ENCODE peak calls at places on chromosomes 12 and 14, in seven cellular contexts. F, K, T, A, S, P and I are unnamed samples. For H3K4me1, the result is how much of the 10 kb centered on the place peaks cover.

GRCh38 chr14:24784981-24785380 is 151.0 kb upstream of the GZMB start:
- DNase-seq in P (no peak), F (no peak), T (no peak), S (no peak), K (no peak), A (no peak), I (no peak)

GRCh38 chr12:117911347-117911746 is 57.4 kb downstream of the KSR2 start:
- DNase-seq in P (no peak), A (no peak), K (no peak), S (no peak), T (no peak), F (no peak), I (no peak)

GRCh38 chr14:31887929-31888580 is 189.0 kb upstream of the ARHGAP5 start:
- DNase-seq in A (no peak), T (no peak), F (no peak), K (no peak), S (no peak), P (no peak), I (no peak)

GRCh38 chr12:84585996-84586395 is 326.6 kb downstream of the SLC6A15 start:
- DNase-seq in T (no peak), F (no peak), S (no peak), P (no peak), A (no peak), K (peak), I (no peak)

GRCh38 chr12:78229491-78230209 is 399.0 kb downstream of the NAV3 start:
- DNase-seq in T (peak), K (peak), A (peak), S (peak), P (peak), F (peak), I (peak)

GRCh38 chr12:95415451-95415850 is 58.5 kb upstream of the METAP2 start:
- DNase-seq in A (no peak), S (no peak), T (no peak), K (no peak), P (no peak), F (no peak), I (no peak)

GRCh38 chr14:92759300-92759678 is 10.9 kb upstream of the LGMN start:
- DNase-seq in S (peak), F (peak), K (peak), A (no peak), P (no peak), T (no peak), I (peak)

GRCh38 chr12:64701283-64701682 is 57.9 kb downstream of the GNS start:
- DNase-seq in K (no peak), S (no peak), T (no peak), P (no peak), F (no peak), A (no peak), I (no peak)

GRCh38 chr14:56304456-56304855 is 186.2 kb downstream of the PELI2 start:
- DNase-seq in P (no peak), F (no peak), T (no peak), K (no peak), A (no peak), S (no peak), I (no peak)

GRCh38 chr12:127383281-127383680 is 883.7 kb upstream of the TMEM132C start:
- DNase-seq in P (no peak), T (no peak), K (no peak), F (no peak), A (no peak), S (peak), I (no peak)

GRCh38 chr12:105723066-105723465 is 392.6 kb downstream of the C12orf75 start:
- DNase-seq in K (no peak), P (no peak), S (no peak), F (no peak), A (no peak), T (no peak), I (no peak)

GRCh38 chr12:10557766-10558165 is 52.1 kb downstream of the EIF2S3B start:
- DNase-seq in T (no peak), F (no peak), P (no peak), S (no peak), K (no peak), A (peak), I (peak)

GRCh38 chr12:48618541-48618940 is 48.7 kb upstream of the LALBA start:
- DNase-seq in A (peak), T (peak), K (peak), P (peak), S (peak), F (peak), I (peak)

GRCh38 chr14:54493293-54493692 is 4.5 kb upstream of the GMFB start:
- DNase-seq in T (no peak), F (peak), A (peak), K (no peak), P (no peak), S (no peak), I (peak)

GRCh38 chr12:124970647-124971402 is 18.1 kb downstream of the DHX37 start:
- DNase-seq in S (no peak), F (no peak), K (no peak), T (no peak), A (no peak), P (no peak), I (no peak)

GRCh38 chr12:128613821-128614220 is 209.9 kb downstream of the SLC15A4 start:
- DNase-seq in P (no peak), A (no peak), T (no peak), S (no peak), K (no peak), F (peak), I (peak)

GRCh38 chr12:29428630-29429029 is 47.7 kb upstream of the ERGIC2 start:
- DNase-seq in A (no peak), S (peak), P (no peak), K (peak), F (no peak), T (no peak), I (no peak)

GRCh38 chr14:101713641-101714349 is 47.7 kb upstream of the PPP2R5C start:
- DNase-seq in F (no peak), S (no peak), A (no peak), K (no peak), T (no peak), P (no peak), I (no peak)

GRCh38 chr14:101709962-101710891 is 51.3 kb upstream of the PPP2R5C start:
- DNase-seq in K (no peak), P (no peak), A (no peak), T (no peak), S (no peak), F (peak), I (peak)

GRCh38 chr14:101708853-101709532 is 52.5 kb upstream of the PPP2R5C start:
- DNase-seq in T (no peak), A (no peak), F (no peak), S (no peak), P (no peak), K (no peak), I (no peak)

GRCh38 chr14:101709533-101709881 is 52.0 kb upstream of the PPP2R5C start:
- DNase-seq in F (no peak), S (no peak), K (no peak), A (no peak), T (no peak), P (no peak), I (no peak)

GRCh38 chr14:101711041-101711861 is 50.3 kb upstream of the PPP2R5C start:
- DNase-seq in P (no peak), T (no peak), S (no peak), K (no peak), A (no peak), F (no peak), I (peak)
- H3K4me1 ChIP-seq in P (under half), T (under half), S (under half), K (under half), A (under half), F (under half), I (under half)

GRCh38 chr12:19301688-19302640 is 137.3 kb upstream of the AEBP2 start:
- DNase-seq in S (no peak), F (no peak), P (no peak), K (no peak), A (no peak), T (no peak), I (no peak)
- H3K18ac ChIP-seq in S (no peak), F (no peak), P (no peak), K (no peak), A (no peak), T (no peak), I (no peak)

GRCh38 chr14:69684461-69685183 is 73.2 kb downstream of the SUSD6 start:
- DNase-seq in K (no peak), T (no peak), F (no peak), P (no peak), S (no peak), A (no peak), I (no peak)

GRCh38 chr14:69682607-69683263 is 71.3 kb downstream of the SUSD6 start:
- DNase-seq in P (no peak), K (no peak), A (no peak), F (no peak), T (no peak), S (no peak), I (no peak)

GRCh38 chr14:69685217-69685616 is 73.8 kb downstream of the SUSD6 start:
- DNase-seq in A (no peak), S (peak), T (no peak), K (peak), P (peak), F (no peak), I (no peak)

GRCh38 chr14:69685716-69686115 is 74.3 kb downstream of the SUSD6 start:
- DNase-seq in F (no peak), P (no peak), K (peak), A (no peak), T (no peak), S (no peak), I (no peak)

GRCh38 chr14:69683971-69684370 is 72.6 kb downstream of the SUSD6 start:
- DNase-seq in K (no peak), P (no peak), F (no peak), A (no peak), T (no peak), S (no peak), I (no peak)
- H3K4me1 ChIP-seq in K (under half), P (under half), F (under half), A (under half), T (under half), S (under half), I (under half)

DNA sequence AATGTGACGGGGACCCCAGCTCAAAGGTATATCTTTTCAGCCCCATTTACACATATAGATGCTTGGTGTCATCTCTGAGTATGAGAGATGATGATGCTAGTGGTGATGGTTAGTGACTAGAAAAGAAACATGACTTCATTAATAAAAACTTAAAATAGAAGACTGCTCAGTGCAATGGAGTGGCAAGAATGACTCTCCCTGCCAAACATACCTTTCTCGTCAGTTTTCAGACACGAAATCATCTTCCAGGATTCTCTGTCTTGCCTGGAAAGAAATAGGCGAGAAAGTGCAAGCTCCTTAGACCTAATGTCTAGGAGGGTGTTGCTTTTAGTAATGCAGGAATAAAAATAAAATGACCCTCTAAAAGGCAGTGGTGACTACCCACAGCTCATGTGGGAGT is 71.7 kb downstream of the TPH2 start:
- DNase-seq in S (no peak), P (peak), T (no peak), A (no peak), F (no peak), K (peak), I (no peak)
- H3K18ac ChIP-seq in S (no peak), P (no peak), T (no peak), A (no peak), F (no peak), K (no peak), I (no peak)

DNA sequence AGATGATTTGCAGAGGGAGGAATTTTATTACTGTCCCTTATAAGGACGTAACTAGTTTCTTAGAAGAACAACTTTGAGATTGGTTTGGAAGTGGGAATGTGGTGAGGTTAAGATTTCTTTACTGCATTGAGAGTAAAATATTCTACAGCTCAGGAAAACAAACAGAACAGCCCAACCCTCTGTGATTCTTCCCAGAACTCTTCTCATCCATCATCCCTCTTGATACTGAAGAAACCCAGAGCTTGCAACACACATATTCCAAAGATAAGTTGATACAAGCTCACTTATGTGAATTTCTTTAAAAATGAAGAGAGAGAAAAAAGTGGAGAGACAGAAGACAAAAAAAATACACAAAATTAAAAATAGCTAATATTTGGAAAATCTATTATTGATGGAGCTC is 234.3 kb downstream of the CRADD start:
- DNase-seq in P (no peak), S (peak), F (no peak), T (no peak), A (no peak), K (peak), I (no peak)
- H3K4me1 ChIP-seq in P (under half), S (under half), F (under half), T (under half), A (under half), K (under half), I (under half)

GRCh38 chr12:24533953-24534352 is 414.9 kb downstream of the BCAT1 start:
- DNase-seq in F (no peak), K (no peak), S (no peak), T (no peak), P (no peak), A (no peak), I (no peak)
- H3K18ac ChIP-seq in F (no peak), K (no peak), S (no peak), T (no peak), P (no peak), A (no peak), I (no peak)

GRCh38 chr12:104524026-104524425 is 67.3 kb downstream of the CHST11 start:
- DNase-seq in P (no peak), T (no peak), S (no peak), K (no peak), F (no peak), A (no peak), I (no peak)
- H3K4me1 ChIP-seq in P (under half), T (under half), S (under half), K (under half), F (under half), A (under half), I (under half)

DNA sequence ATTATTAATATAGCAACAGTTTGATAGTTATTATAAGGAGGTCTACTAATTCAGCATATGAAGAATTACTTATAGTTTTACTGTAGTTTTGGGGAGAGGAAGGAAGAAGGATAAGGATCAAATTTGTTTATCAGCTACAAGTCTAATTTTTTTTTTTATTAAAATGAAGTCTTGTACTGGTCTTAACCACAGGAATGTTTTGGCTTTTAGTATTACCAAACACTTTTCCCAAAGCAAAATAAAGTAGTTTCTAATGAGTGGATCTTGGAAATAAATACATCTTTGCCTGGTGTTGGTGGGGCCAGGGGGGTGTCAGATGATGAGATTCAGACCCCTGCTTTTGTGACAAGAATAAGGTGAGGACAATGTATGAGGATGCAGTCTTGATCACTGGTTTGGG is 57.2 kb upstream of the ZDHHC17 start:
- DNase-seq in P (no peak), F (no peak), K (no peak), T (no peak), S (peak), A (no peak), I (no peak)
- H3K18ac ChIP-seq in P (no peak), F (no peak), K (peak), T (no peak), S (no peak), A (no peak), I (no peak)

GRCh38 chr12:111085100-111085499 is 164.7 kb upstream of the MYL2 start:
- DNase-seq in F (no peak), A (no peak), T (no peak), S (no peak), K (no peak), P (no peak), I (peak)
- H3K4me1 ChIP-seq in F (under half), A (under half), T (under half), S (under half), K (under half), P (under half), I (under half)